ENCODE peak calls at places on chromosomes 4 and X, in five cellular contexts. P is GM12878, L is GM23248, D is coronary artery, T is AG04450. V is an unnamed sample.

GRCh38 chrX:53319614-53320542 is 38.5 kb upstream of the IQSEC2 start:
- DNase-seq in P (no peak), L (peak; percentile 58), T (no peak), D (no peak), V (no peak)

GRCh38 chr4:3491681-3492405 is 28.7 kb downstream of the DOK7 start:
- DNase-seq in P (no peak), D (no peak), T (peak; percentile 15), L (peak; percentile 67), V (no peak)

GRCh38 chr4:147773261-147774184 is 41.6 kb downstream of the ARHGAP10 start:
- DNase-seq in P (no peak), L (peak; percentile 55), D (no peak), T (no peak), V (no peak)

GRCh38 chr4:185656467-185656890 is 121.2 kb upstream of the PDLIM3 start:
- DNase-seq in P (no peak), L (peak; percentile 59), D (peak; percentile 85), T (no peak), V (no peak)

GRCh38 chr4:138796761-138797160 is 218.8 kb upstream of the NOCT start:
- DNase-seq in L (no peak), T (no peak), P (no peak), D (no peak), V (no peak)

GRCh38 chr4:20652226-20652836 is 47.9 kb upstream of the PACRGL start:
- DNase-seq in T (no peak), D (no peak), L (no peak), P (no peak), V (no peak)

GRCh38 chr4:151727365-151727764 is 33.4 kb downstream of the GATB start:
- DNase-seq in P (no peak), T (no peak), D (no peak), L (peak; percentile 66), V (peak; percentile 31)

GRCh38 chrX:118729043-118729652 is 1.7 kb downstream of the IL13RA1 start:
- DNase-seq in T (no peak), D (no peak), L (no peak), P (no peak), V (no peak)

GRCh38 chr4:15410750-15411149 is 17.1 kb upstream of the C1QTNF7 start:
- DNase-seq in P (no peak), T (no peak), D (no peak), L (no peak), V (no peak)

GRCh38 chrX:16931855-16932254 is 14.6 kb upstream of the REPS2 start:
- DNase-seq in L (no peak), D (no peak), P (no peak), T (no peak), V (no peak)

GRCh38 chrX:45347877-45348675 is 147.4 kb upstream of the DIPK2B start:
- DNase-seq in P (no peak), L (peak; percentile 59), T (no peak), D (no peak), V (no peak)

GRCh38 chrX:154444001-154444754 is at the start of gene FAM50A:
- DNase-seq in P (no peak), D (peak; percentile 84), L (peak; percentile 87), T (no peak), V (no peak)

GRCh38 chrX:38318196-38318595 is 9.1 kb downstream of the RPGR start:
- DNase-seq in P (no peak), L (no peak), D (no peak), T (no peak), V (no peak)

GRCh38 chr4:149203256-149204001 is 612.2 kb downstream of the IQCM start:
- DNase-seq in T (no peak), L (peak; percentile 57), P (no peak), D (no peak), V (no peak)

GRCh38 chr4:176053785-176054184 is 11.9 kb upstream of the WDR17 start:
- DNase-seq in T (no peak), D (no peak), P (no peak), L (no peak), V (no peak)

GRCh38 chrX:9072281-9072680 is 38.4 kb upstream of the FAM9B start:
- DNase-seq in T (no peak), D (no peak), P (no peak), L (peak; percentile 67), V (no peak)

GRCh38 chr4:20272411-20272872 is 20.7 kb downstream of the SLIT2 start:
- DNase-seq in T (no peak), D (no peak), L (peak; percentile 62), P (no peak), V (peak; percentile 56)

GRCh38 chr4:26878729-26879415 is 18.2 kb downstream of the STIM2 start:
- DNase-seq in L (peak; percentile 54), T (no peak), D (no peak), P (no peak), V (no peak)

GRCh38 chr4:86557526-86557925 is 36.6 kb upstream of the PTPN13 start:
- DNase-seq in D (no peak), L (peak; percentile 8), P (no peak), T (no peak), V (no peak)

GRCh38 chr4:62709618-62710252 is 1509.6 kb downstream of the ADGRL3 start:
- DNase-seq in L (peak; percentile 9), T (no peak), D (no peak), P (no peak), V (no peak)

GRCh38 chr4:95549246-95550138 is 719 bp upstream of the UNC5C start:
- DNase-seq in L (peak; percentile 19), D (no peak), T (no peak), P (peak; percentile 38), V (no peak)

GRCh38 chr4:30770049-30770549 is 49.9 kb downstream of the PCDH7 start:
- DNase-seq in T (no peak), P (no peak), L (no peak), D (no peak), V (peak; percentile 68)

GRCh38 chrX:105191878-105192277 is 28.6 kb downstream of the TEX13A start:
- DNase-seq in P (no peak), D (no peak), L (peak; percentile 18), T (no peak), V (no peak)

GRCh38 chrX:107715331-107716044 is 60.1 kb downstream of the TSC22D3 start:
- DNase-seq in P (no peak), D (no peak), T (no peak), L (peak; percentile 61), V (no peak)

GRCh38 chr4:5881340-5881739 is 11.5 kb downstream of the CRMP1 start:
- DNase-seq in T (no peak), P (no peak), D (no peak), L (no peak), V (no peak)

GRCh38 chr4:125985856-125986255 is 671.1 kb downstream of the FAT4 start:
- DNase-seq in D (no peak), P (peak; percentile 23), L (no peak), T (no peak), V (no peak)

GRCh38 chr4:104743141-104743748 is 248.6 kb upstream of the CXXC4 start:
- DNase-seq in P (peak; percentile 89), D (no peak), T (no peak), L (no peak), V (no peak)

GRCh38 chr4:7827566-7827965 is 112.1 kb downstream of the AFAP1 start:
- DNase-seq in P (no peak), T (no peak), L (peak; percentile 61), D (peak; percentile 49), V (no peak)

GRCh38 chr4:7829687-7830580 is 109.7 kb downstream of the AFAP1 start:
- DNase-seq in T (no peak), P (no peak), L (no peak), D (peak; percentile 45), V (no peak)

GRCh38 chr4:7828011-7828720 is 111.5 kb downstream of the AFAP1 start:
- DNase-seq in L (peak; percentile 98), T (peak; percentile 97), D (peak; percentile 81), P (no peak), V (peak; percentile 69)

GRCh38 chr4:7830747-7831146 is 108.9 kb downstream of the AFAP1 start:
- DNase-seq in D (no peak), T (no peak), L (no peak), P (no peak), V (no peak)

GRCh38 chr4:7828926-7829325 is 110.7 kb downstream of the AFAP1 start:
- DNase-seq in L (peak; percentile 80), D (peak; percentile 29), P (no peak), T (no peak), V (no peak)
- H3K27ac ChIP-seq in L (peak overlapping the region; percentile 99), D (peak overlapping the region; percentile 84), P (no peak overlapping the region), T (peak overlapping the region; percentile 96), V (peak overlapping the region; percentile 83)

DNA sequence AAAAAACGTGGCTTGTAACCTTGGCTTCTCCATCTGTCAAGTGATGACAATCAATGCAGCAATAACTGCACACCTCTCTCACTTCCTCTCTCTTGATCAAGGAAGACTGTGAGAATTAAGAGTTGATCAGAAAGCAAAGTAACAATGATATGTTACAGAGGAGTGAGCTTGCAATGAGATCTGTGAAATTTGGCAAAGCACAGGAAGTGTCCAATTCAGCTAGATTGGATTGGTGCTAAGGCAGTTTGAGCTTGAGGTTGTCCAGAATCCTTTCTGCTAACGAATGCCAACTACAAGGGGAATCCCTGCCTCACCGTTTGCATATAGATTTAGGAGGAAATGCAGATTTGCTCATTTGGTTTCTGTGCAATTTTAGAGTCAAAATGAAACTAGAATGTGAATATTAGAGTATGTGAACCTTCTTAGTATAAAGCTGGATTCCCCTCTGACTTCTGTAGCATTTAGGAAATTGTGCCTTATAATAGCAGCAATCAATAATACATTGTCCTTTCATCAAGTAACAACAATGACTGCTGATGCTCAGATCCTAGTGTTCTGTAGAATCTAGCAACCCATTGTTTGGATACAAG is 346.4 kb downstream of the PTTG2 start:
- DNase-seq in P (peak; percentile 95), D (no peak), T (no peak), L (no peak), V (no peak)
- H3K27ac ChIP-seq in P (peak overlapping the region; percentile 71), D (no peak overlapping the region), T (no peak overlapping the region), L (no peak overlapping the region), V (no peak overlapping the region)

GRCh38 chrX:131235768-131236167 is 53.3 kb downstream of the IGSF1 start:
- DNase-seq in P (no peak), D (no peak), T (no peak), L (no peak), V (no peak)
- H3K27ac ChIP-seq in P (no peak overlapping the region), D (no peak overlapping the region), T (no peak overlapping the region), L (no peak overlapping the region), V (no peak overlapping the region)

GRCh38 chr4:123406862-123407261 is 10.3 kb downstream of the SPRY1 start:
- DNase-seq in L (no peak), P (no peak), D (no peak), T (no peak), V (no peak)

GRCh38 chr4:123401466-123402175 is 5.0 kb downstream of the SPRY1 start:
- DNase-seq in L (no peak), T (no peak), D (no peak), P (no peak), V (no peak)

GRCh38 chr4:123405212-123405856 is 8.7 kb downstream of the SPRY1 start:
- DNase-seq in L (no peak), D (no peak), T (no peak), P (no peak), V (no peak)

GRCh38 chr4:123399638-123400358 is 3.2 kb downstream of the SPRY1 start:
- DNase-seq in L (peak; percentile 50), D (no peak), P (no peak), T (no peak), V (no peak)

GRCh38 chr4:123403205-123403604 is 6.6 kb downstream of the SPRY1 start:
- DNase-seq in T (no peak), L (no peak), D (no peak), P (no peak), V (no peak)
- H3K27ac ChIP-seq in T (no peak overlapping the region), L (no peak overlapping the region), D (peak overlapping the region; percentile 54), P (no peak overlapping the region), V (no peak overlapping the region)

V was measured in epithelial cell of prostate.